ENCODE peak calls at places on chromosomes 13 and 19, in ten cellular contexts. F is naive B cell; L is NCI-H226; T is hippocampal formation; W is activated naive CD8-positive, alpha-beta T cell treated with anti-CD3 and anti-CD28 coated beads, Interleukin-2, amount 50 U/mL, for 16 hours; D is GM12865; I is retinal pigment epithelial cell; K is stimulated activated CD4-positive, alpha-beta T cell treated with anti-CD3 and anti-CD28 coated beads, Interleukin-15, amount 100 ng/mL, for 1 hour; J is NCI-H1092; S is GM19239. A is an unnamed sample.

GRCh38 chr19:17405250-17406038 is at the start of gene BST2:
- DNase-seq in F (peak), L (peak), T (peak), W (no peak), D (peak), I (peak), K (no peak), J (no peak), S (peak), A (peak)

GRCh38 chr13:23871616-23872220 is 17.5 kb downstream of the MIPEP start:
- DNase-seq in F (peak), L (no peak), T (peak), W (no peak), D (no peak), I (no peak), K (no peak), J (no peak), S (no peak), A (no peak)

GRCh38 chr19:49880162-49880869 is 2.8 kb downstream of the TBC1D17 start:
- DNase-seq in F (no peak), L (no peak), T (no peak), W (no peak), D (no peak), I (no peak), K (no peak), J (no peak), S (no peak), A (no peak)

GRCh38 chr13:39484506-39485313 is 118.3 kb downstream of the LHFPL6 start:
- DNase-seq in F (no peak), L (peak), T (no peak), W (no peak), D (no peak), I (no peak), K (no peak), J (no peak), S (no peak), A (no peak)

GRCh38 chr19:2059422-2060201 is 8.6 kb upstream of the MKNK2 start:
- DNase-seq in F (no peak), L (no peak), T (peak), W (no peak), D (no peak), I (no peak), K (no peak), J (no peak), S (no peak), A (peak)

GRCh38 chr13:33657274-33657673 is 160.7 kb upstream of the RFC3 start:
- DNase-seq in F (no peak), L (no peak), T (no peak), W (no peak), D (no peak), I (no peak), K (no peak), J (no peak), S (no peak), A (no peak)

GRCh38 chr13:33072282-33072681 is 56.1 kb downstream of the KL start:
- DNase-seq in F (no peak), L (no peak), T (no peak), W (no peak), D (no peak), I (no peak), K (no peak), J (no peak), S (no peak), A (no peak)

GRCh38 chr19:15091918-15092753 is 10.1 kb downstream of the OR1I1 start:
- DNase-seq in F (peak), L (no peak), T (peak), W (no peak), D (peak), I (no peak), K (no peak), J (peak), S (no peak), A (peak)

GRCh38 chr13:113110852-113111315 is 5.3 kb downstream of the F7 start:
- DNase-seq in F (no peak), L (no peak), T (no peak), W (no peak), D (no peak), I (no peak), K (no peak), J (no peak), S (no peak), A (no peak)

GRCh38 chr19:32101206-32101605 is 244.2 kb upstream of the ZNF507 start:
- DNase-seq in F (no peak), L (no peak), T (no peak), W (no peak), D (no peak), I (no peak), K (no peak), J (no peak), S (no peak), A (no peak)

A was measured in ELF-1.